ENCODE peak calls at places on chromosomes 11 and 22, in nine cellular contexts. F is endothelial cell; G is dermis microvascular lymphatic vessel endothelial cell; H is activated naive CD4-positive, alpha-beta T cell treated with anti-CD3 and anti-CD28 coated beads, Interleukin-2, amount 50 U/mL, for 16 hours; V is activated T-cell treated with anti-CD3 and anti-CD28 coated beads, Interleukin-2, amount 50 U/mL, for 72 hours; Y is activated T-helper 1 cell treated with Interleukin-2 at 50 U/mL for 16 hours; P is stimulated activated effector memory CD8-positive, alpha-beta T cell treated with anti-CD3 and anti-CD28 coated beads, Interleukin-12 subunit alpha, Interleukin-12 subunit beta, amount 100 ng/mL, for 72 hours; A is kidney; O is stimulated activated CD4-positive, alpha-beta T cell treated with anti-CD3 and anti-CD28 coated beads, Interleukin-1b, Interleukin-23, amount 100 ng/mL, for 24 hours. Z is an unnamed sample.

GRCh38 chr11:129917231-129917630 is 21.9 kb upstream of the NFRKB start:
- DNase-seq in G (peak; percentile 41), F (no peak), P (no peak), A (no peak), H (no peak), O (no peak), Y (no peak), V (no peak), Z (no peak)

GRCh38 chr11:96331556-96332168 is 11.3 kb downstream of the MAML2 start:
- DNase-seq in P (no peak), H (no peak), A (no peak), F (no peak), G (no peak), V (no peak), Y (no peak), O (no peak), Z (no peak)

GRCh38 chr22:24398409-24398808 is 29.0 kb upstream of the ADORA2A start:
- DNase-seq in A (no peak), F (no peak), O (no peak), Y (no peak), P (no peak), G (no peak), V (no peak), H (no peak), Z (no peak)

GRCh38 chr11:75031224-75031753 is 42.6 kb downstream of the NEU3 start:
- DNase-seq in H (no peak), F (no peak), G (peak; percentile 87), A (no peak), V (no peak), O (no peak), Y (no peak), P (no peak), Z (no peak)

GRCh38 chr11:114987171-114987760 is 308.9 kb downstream of the NXPE2 start:
- DNase-seq in H (no peak), G (no peak), O (no peak), Y (no peak), V (no peak), A (no peak), P (no peak), F (no peak), Z (no peak)

GRCh38 chr11:122342089-122342749 is 226.2 kb upstream of the BLID start:
- DNase-seq in O (no peak), P (no peak), V (no peak), A (no peak), F (no peak), H (no peak), Y (no peak), G (no peak), Z (no peak)

GRCh38 chr11:126870021-126870420 is 130.5 kb downstream of the KIRREL3 start:
- DNase-seq in Y (no peak), O (no peak), V (no peak), G (no peak), A (no peak), F (no peak), P (no peak), H (no peak), Z (no peak)

GRCh38 chr11:57290288-57290687 is 34.5 kb downstream of the TNKS1BP1 start:
- DNase-seq in V (no peak), F (no peak), Y (no peak), A (no peak), G (peak; percentile 39), O (no peak), H (no peak), P (no peak), Z (no peak)

GRCh38 chr22:30868663-30869385 is 99.8 kb downstream of the MORC2 start:
- DNase-seq in G (peak; percentile 93), A (peak; percentile 58), Y (no peak), F (no peak), P (no peak), H (no peak), V (no peak), O (no peak), Z (peak; percentile 42)

GRCh38 chr22:26642465-26643367 is 14.7 kb upstream of the MIAT start:
- DNase-seq in H (peak; percentile 72), G (peak; percentile 18), O (peak; percentile 51), V (peak; percentile 91), Y (peak; percentile 63), A (no peak), F (peak; percentile 22), P (peak; percentile 77), Z (peak; percentile 33)

GRCh38 chr11:44680982-44681597 is 45.7 kb upstream of the TSPAN18 start:
- DNase-seq in A (no peak), Y (peak; percentile 62), G (no peak), H (peak; percentile 33), F (no peak), O (no peak), V (peak; percentile 29), P (peak; percentile 10), Z (no peak)

GRCh38 chr11:84837402-84838069 is 789.6 kb downstream of the DLG2 start:
- DNase-seq in F (no peak), P (no peak), H (no peak), G (no peak), V (no peak), O (no peak), A (no peak), Y (no peak), Z (no peak)

GRCh38 chr11:9815486-9816136 is 151.7 kb downstream of the SWAP70 start:
- DNase-seq in H (no peak), P (no peak), O (no peak), V (no peak), A (no peak), G (no peak), Y (no peak), F (no peak), Z (no peak)

GRCh38 chr11:2758751-2759150 is 59.0 kb upstream of the KCNQ1OT1 start:
- DNase-seq in P (no peak), F (no peak), Y (no peak), A (no peak), G (no peak), V (no peak), O (no peak), H (no peak), Z (peak; percentile 4)

GRCh38 chr11:100687032-100687629 is at the start of gene ARHGAP42:
- DNase-seq in P (peak; percentile 6), O (no peak), Y (no peak), H (no peak), G (peak; percentile 69), F (peak; percentile 65), V (peak; percentile 44), A (peak; percentile 92), Z (peak; percentile 84)

GRCh38 chr11:12053606-12054361 is 45.4 kb upstream of the DKK3 start:
- DNase-seq in F (no peak), P (no peak), V (no peak), H (no peak), G (peak; percentile 45), O (no peak), Y (no peak), A (peak; percentile 22), Z (no peak)